ENCODE peak calls at places on chromosomes 11 and 22, in six cellular contexts. One of them, this sample, is unnamed.

GRCh38 chr11:12075291-12075690 is 35.1 kb upstream of the MICAL2 start:
- DNase-seq in hypothalamus: no peak
- DNase-seq in stimulated activated CD8-positive, alpha-beta memory T cell treated with anti-CD3 and anti-CD28 coated beads, Interleukin-15, amount 100 ng/mL, for 4 hours: no peak
- DNase-seq in type B pancreatic cell: no peak
- DNase-seq in brain microvascular endothelial cell: no peak
- DNase-seq in DMS 273 treated with DMSO at 0.1 percent for 48 hours: no peak
- DNase-seq in this sample: no peak

GRCh38 chr22:19887251-19887985 is 32.7 kb upstream of the GNB1L start:
- DNase-seq in hypothalamus: no peak
- DNase-seq in stimulated activated CD8-positive, alpha-beta memory T cell treated with anti-CD3 and anti-CD28 coated beads, Interleukin-15, amount 100 ng/mL, for 4 hours: no peak
- DNase-seq in type B pancreatic cell: no peak
- DNase-seq in brain microvascular endothelial cell: no peak
- DNase-seq in DMS 273 treated with DMSO at 0.1 percent for 48 hours: no peak
- DNase-seq in this sample: no peak

GRCh38 chr11:44614281-44614680 is 48.8 kb downstream of the CD82 start:
- DNase-seq in hypothalamus: no peak
- DNase-seq in stimulated activated CD8-positive, alpha-beta memory T cell treated with anti-CD3 and anti-CD28 coated beads, Interleukin-15, amount 100 ng/mL, for 4 hours: no peak
- DNase-seq in type B pancreatic cell: no peak
- DNase-seq in brain microvascular endothelial cell: no peak
- DNase-seq in DMS 273 treated with DMSO at 0.1 percent for 48 hours: no peak
- DNase-seq in this sample: no peak

GRCh38 chr11:10398525-10398924 is 56.5 kb upstream of the AMPD3 start:
- DNase-seq in hypothalamus: no peak
- DNase-seq in stimulated activated CD8-positive, alpha-beta memory T cell treated with anti-CD3 and anti-CD28 coated beads, Interleukin-15, amount 100 ng/mL, for 4 hours: no peak
- DNase-seq in type B pancreatic cell: no peak
- DNase-seq in brain microvascular endothelial cell: no peak
- DNase-seq in DMS 273 treated with DMSO at 0.1 percent for 48 hours: no peak
- DNase-seq in this sample: no peak

GRCh38 chr11:3162410-3163240 is 2.5 kb downstream of the OSBPL5 start:
- DNase-seq in hypothalamus: no peak
- DNase-seq in stimulated activated CD8-positive, alpha-beta memory T cell treated with anti-CD3 and anti-CD28 coated beads, Interleukin-15, amount 100 ng/mL, for 4 hours: no peak
- DNase-seq in type B pancreatic cell: no peak
- DNase-seq in brain microvascular endothelial cell: no peak
- DNase-seq in DMS 273 treated with DMSO at 0.1 percent for 48 hours: no peak
- DNase-seq in this sample: no peak

GRCh38 chr11:13705710-13706109 is 37.2 kb downstream of the FAR1 start:
- DNase-seq in hypothalamus: no peak
- DNase-seq in stimulated activated CD8-positive, alpha-beta memory T cell treated with anti-CD3 and anti-CD28 coated beads, Interleukin-15, amount 100 ng/mL, for 4 hours: no peak
- DNase-seq in type B pancreatic cell: no peak
- DNase-seq in brain microvascular endothelial cell: no peak
- DNase-seq in DMS 273 treated with DMSO at 0.1 percent for 48 hours: no peak
- DNase-seq in this sample: no peak

GRCh38 chr11:133836076-133836548 is 9.2 kb downstream of the SPATA19 start:
- DNase-seq in hypothalamus: no peak
- DNase-seq in stimulated activated CD8-positive, alpha-beta memory T cell treated with anti-CD3 and anti-CD28 coated beads, Interleukin-15, amount 100 ng/mL, for 4 hours: no peak
- DNase-seq in type B pancreatic cell: no peak
- DNase-seq in brain microvascular endothelial cell: no peak
- DNase-seq in DMS 273 treated with DMSO at 0.1 percent for 48 hours: no peak
- DNase-seq in this sample: no peak

GRCh38 chr11:93591247-93591898 is 48.2 kb upstream of the SMCO4 start:
- DNase-seq in hypothalamus: no peak
- DNase-seq in stimulated activated CD8-positive, alpha-beta memory T cell treated with anti-CD3 and anti-CD28 coated beads, Interleukin-15, amount 100 ng/mL, for 4 hours: no peak
- DNase-seq in type B pancreatic cell: no peak
- DNase-seq in brain microvascular endothelial cell: peak
- DNase-seq in DMS 273 treated with DMSO at 0.1 percent for 48 hours: no peak
- DNase-seq in this sample: peak

GRCh38 chr22:46914916-46915894 is 152.8 kb downstream of the TBC1D22A start:
- DNase-seq in hypothalamus: no peak
- DNase-seq in stimulated activated CD8-positive, alpha-beta memory T cell treated with anti-CD3 and anti-CD28 coated beads, Interleukin-15, amount 100 ng/mL, for 4 hours: no peak
- DNase-seq in type B pancreatic cell: no peak
- DNase-seq in brain microvascular endothelial cell: no peak
- DNase-seq in DMS 273 treated with DMSO at 0.1 percent for 48 hours: no peak
- DNase-seq in this sample: no peak

GRCh38 chr11:73198677-73199076 is 19.4 kb upstream of the P2RY2 start:
- DNase-seq in hypothalamus: no peak
- DNase-seq in stimulated activated CD8-positive, alpha-beta memory T cell treated with anti-CD3 and anti-CD28 coated beads, Interleukin-15, amount 100 ng/mL, for 4 hours: no peak
- DNase-seq in type B pancreatic cell: no peak
- DNase-seq in brain microvascular endothelial cell: peak
- DNase-seq in DMS 273 treated with DMSO at 0.1 percent for 48 hours: no peak
- DNase-seq in this sample: peak

GRCh38 chr11:131137046-131137445 is 220.8 kb upstream of the SNX19 start:
- DNase-seq in hypothalamus: no peak
- DNase-seq in stimulated activated CD8-positive, alpha-beta memory T cell treated with anti-CD3 and anti-CD28 coated beads, Interleukin-15, amount 100 ng/mL, for 4 hours: no peak
- DNase-seq in type B pancreatic cell: no peak
- DNase-seq in brain microvascular endothelial cell: peak
- DNase-seq in DMS 273 treated with DMSO at 0.1 percent for 48 hours: no peak
- DNase-seq in this sample: peak

GRCh38 chr22:20039683-20040325 is 18.9 kb downstream of the TANGO2 start:
- DNase-seq in hypothalamus: no peak
- DNase-seq in stimulated activated CD8-positive, alpha-beta memory T cell treated with anti-CD3 and anti-CD28 coated beads, Interleukin-15, amount 100 ng/mL, for 4 hours: no peak
- DNase-seq in type B pancreatic cell: no peak
- DNase-seq in brain microvascular endothelial cell: no peak
- DNase-seq in DMS 273 treated with DMSO at 0.1 percent for 48 hours: no peak
- DNase-seq in this sample: no peak

GRCh38 chr11:47899801-47900200 is 51.7 kb upstream of the NUP160 start:
- DNase-seq in hypothalamus: no peak
- DNase-seq in stimulated activated CD8-positive, alpha-beta memory T cell treated with anti-CD3 and anti-CD28 coated beads, Interleukin-15, amount 100 ng/mL, for 4 hours: no peak
- DNase-seq in type B pancreatic cell: no peak
- DNase-seq in brain microvascular endothelial cell: no peak
- DNase-seq in DMS 273 treated with DMSO at 0.1 percent for 48 hours: no peak
- DNase-seq in this sample: no peak

GRCh38 chr22:46017166-46017565 is 40.2 kb upstream of the WNT7B start:
- DNase-seq in hypothalamus: no peak
- DNase-seq in stimulated activated CD8-positive, alpha-beta memory T cell treated with anti-CD3 and anti-CD28 coated beads, Interleukin-15, amount 100 ng/mL, for 4 hours: no peak
- DNase-seq in type B pancreatic cell: no peak
- DNase-seq in brain microvascular endothelial cell: no peak
- DNase-seq in DMS 273 treated with DMSO at 0.1 percent for 48 hours: no peak
- DNase-seq in this sample: peak

GRCh38 chr11:110907629-110908028 is 195.4 kb upstream of the ARHGAP20 start:
- DNase-seq in hypothalamus: no peak
- DNase-seq in stimulated activated CD8-positive, alpha-beta memory T cell treated with anti-CD3 and anti-CD28 coated beads, Interleukin-15, amount 100 ng/mL, for 4 hours: no peak
- DNase-seq in type B pancreatic cell: no peak
- DNase-seq in brain microvascular endothelial cell: peak
- DNase-seq in DMS 273 treated with DMSO at 0.1 percent for 48 hours: peak
- DNase-seq in this sample: peak

GRCh38 chr11:132983289-132983688 is 549.0 kb downstream of the OPCML start:
- DNase-seq in hypothalamus: no peak
- DNase-seq in stimulated activated CD8-positive, alpha-beta memory T cell treated with anti-CD3 and anti-CD28 coated beads, Interleukin-15, amount 100 ng/mL, for 4 hours: no peak
- DNase-seq in type B pancreatic cell: no peak
- DNase-seq in brain microvascular endothelial cell: no peak
- DNase-seq in DMS 273 treated with DMSO at 0.1 percent for 48 hours: no peak
- DNase-seq in this sample: no peak

GRCh38 chr22:47328550-47329243 is 566.2 kb downstream of the TBC1D22A start:
- DNase-seq in hypothalamus: no peak
- DNase-seq in stimulated activated CD8-positive, alpha-beta memory T cell treated with anti-CD3 and anti-CD28 coated beads, Interleukin-15, amount 100 ng/mL, for 4 hours: no peak
- DNase-seq in type B pancreatic cell: no peak
- DNase-seq in brain microvascular endothelial cell: peak
- DNase-seq in DMS 273 treated with DMSO at 0.1 percent for 48 hours: no peak
- DNase-seq in this sample: peak

GRCh38 chr11:115181480-115181879 is 322.7 kb downstream of the CADM1 start:
- DNase-seq in hypothalamus: no peak
- DNase-seq in stimulated activated CD8-positive, alpha-beta memory T cell treated with anti-CD3 and anti-CD28 coated beads, Interleukin-15, amount 100 ng/mL, for 4 hours: no peak
- DNase-seq in type B pancreatic cell: no peak
- DNase-seq in brain microvascular endothelial cell: no peak
- DNase-seq in DMS 273 treated with DMSO at 0.1 percent for 48 hours: no peak
- DNase-seq in this sample: no peak

GRCh38 chr11:122882809-122883681 is 486 bp downstream of the JHY start:
- DNase-seq in hypothalamus: no peak
- DNase-seq in stimulated activated CD8-positive, alpha-beta memory T cell treated with anti-CD3 and anti-CD28 coated beads, Interleukin-15, amount 100 ng/mL, for 4 hours: peak
- DNase-seq in type B pancreatic cell: peak
- DNase-seq in brain microvascular endothelial cell: peak
- DNase-seq in DMS 273 treated with DMSO at 0.1 percent for 48 hours: no peak
- DNase-seq in this sample: peak

GRCh38 chr11:58575377-58576020 is at the start of gene LPXN:
- DNase-seq in hypothalamus: no peak
- DNase-seq in stimulated activated CD8-positive, alpha-beta memory T cell treated with anti-CD3 and anti-CD28 coated beads, Interleukin-15, amount 100 ng/mL, for 4 hours: no peak
- DNase-seq in type B pancreatic cell: no peak
- DNase-seq in brain microvascular endothelial cell: peak
- DNase-seq in DMS 273 treated with DMSO at 0.1 percent for 48 hours: no peak
- DNase-seq in this sample: peak

GRCh38 chr22:23166841-23167610 is 13.3 kb upstream of the BCR start:
- DNase-seq in hypothalamus: no peak
- DNase-seq in stimulated activated CD8-positive, alpha-beta memory T cell treated with anti-CD3 and anti-CD28 coated beads, Interleukin-15, amount 100 ng/mL, for 4 hours: no peak
- DNase-seq in type B pancreatic cell: no peak
- DNase-seq in brain microvascular endothelial cell: no peak
- DNase-seq in DMS 273 treated with DMSO at 0.1 percent for 48 hours: no peak
- DNase-seq in this sample: no peak

GRCh38 chr11:80698646-80699045 is 1257.8 kb upstream of the TENM4 start:
- DNase-seq in hypothalamus: no peak
- DNase-seq in stimulated activated CD8-positive, alpha-beta memory T cell treated with anti-CD3 and anti-CD28 coated beads, Interleukin-15, amount 100 ng/mL, for 4 hours: no peak
- DNase-seq in type B pancreatic cell: no peak
- DNase-seq in brain microvascular endothelial cell: no peak
- DNase-seq in DMS 273 treated with DMSO at 0.1 percent for 48 hours: no peak
- DNase-seq in this sample: no peak

GRCh38 chr11:70662691-70663098 is 264.4 kb downstream of the CTTN start:
- DNase-seq in hypothalamus: no peak
- DNase-seq in stimulated activated CD8-positive, alpha-beta memory T cell treated with anti-CD3 and anti-CD28 coated beads, Interleukin-15, amount 100 ng/mL, for 4 hours: no peak
- DNase-seq in type B pancreatic cell: no peak
- DNase-seq in brain microvascular endothelial cell: no peak
- DNase-seq in DMS 273 treated with DMSO at 0.1 percent for 48 hours: no peak
- DNase-seq in this sample: no peak

GRCh38 chr11:129637473-129637872 is 178.2 kb upstream of the TMEM45B start:
- DNase-seq in hypothalamus: no peak
- DNase-seq in stimulated activated CD8-positive, alpha-beta memory T cell treated with anti-CD3 and anti-CD28 coated beads, Interleukin-15, amount 100 ng/mL, for 4 hours: no peak
- DNase-seq in type B pancreatic cell: no peak
- DNase-seq in brain microvascular endothelial cell: peak
- DNase-seq in DMS 273 treated with DMSO at 0.1 percent for 48 hours: no peak
- DNase-seq in this sample: peak

GRCh38 chr11:61949169-61950034 is 749 bp upstream of the BEST1 start:
- DNase-seq in hypothalamus: peak
- DNase-seq in stimulated activated CD8-positive, alpha-beta memory T cell treated with anti-CD3 and anti-CD28 coated beads, Interleukin-15, amount 100 ng/mL, for 4 hours: no peak
- DNase-seq in type B pancreatic cell: no peak
- DNase-seq in brain microvascular endothelial cell: peak
- DNase-seq in DMS 273 treated with DMSO at 0.1 percent for 48 hours: peak
- DNase-seq in this sample: peak

GRCh38 chr22:47111626-47112373 is 349.4 kb downstream of the TBC1D22A start:
- DNase-seq in hypothalamus: no peak
- DNase-seq in stimulated activated CD8-positive, alpha-beta memory T cell treated with anti-CD3 and anti-CD28 coated beads, Interleukin-15, amount 100 ng/mL, for 4 hours: no peak
- DNase-seq in type B pancreatic cell: no peak
- DNase-seq in brain microvascular endothelial cell: peak
- DNase-seq in DMS 273 treated with DMSO at 0.1 percent for 48 hours: no peak
- DNase-seq in this sample: no peak

GRCh38 chr22:47205081-47205491 is 442.6 kb downstream of the TBC1D22A start:
- DNase-seq in hypothalamus: no peak
- DNase-seq in stimulated activated CD8-positive, alpha-beta memory T cell treated with anti-CD3 and anti-CD28 coated beads, Interleukin-15, amount 100 ng/mL, for 4 hours: no peak
- DNase-seq in type B pancreatic cell: no peak
- DNase-seq in brain microvascular endothelial cell: no peak
- DNase-seq in DMS 273 treated with DMSO at 0.1 percent for 48 hours: no peak
- DNase-seq in this sample: no peak

GRCh38 chr11:20790622-20791021 is 121.2 kb downstream of the NELL1 start:
- DNase-seq in hypothalamus: no peak
- DNase-seq in stimulated activated CD8-positive, alpha-beta memory T cell treated with anti-CD3 and anti-CD28 coated beads, Interleukin-15, amount 100 ng/mL, for 4 hours: no peak
- DNase-seq in type B pancreatic cell: no peak
- DNase-seq in brain microvascular endothelial cell: no peak
- DNase-seq in DMS 273 treated with DMSO at 0.1 percent for 48 hours: no peak
- DNase-seq in this sample: no peak

GRCh38 chr22:34414467-34415440 is 494.5 kb upstream of the LARGE1 start:
- DNase-seq in hypothalamus: no peak
- DNase-seq in stimulated activated CD8-positive, alpha-beta memory T cell treated with anti-CD3 and anti-CD28 coated beads, Interleukin-15, amount 100 ng/mL, for 4 hours: no peak
- DNase-seq in type B pancreatic cell: peak
- DNase-seq in brain microvascular endothelial cell: no peak
- DNase-seq in DMS 273 treated with DMSO at 0.1 percent for 48 hours: peak
- DNase-seq in this sample: peak

GRCh38 chr11:64608636-64609035 is 17.6 kb downstream of the SLC22A12 start:
- DNase-seq in hypothalamus: no peak
- DNase-seq in stimulated activated CD8-positive, alpha-beta memory T cell treated with anti-CD3 and anti-CD28 coated beads, Interleukin-15, amount 100 ng/mL, for 4 hours: no peak
- DNase-seq in type B pancreatic cell: no peak
- DNase-seq in brain microvascular endothelial cell: no peak
- DNase-seq in DMS 273 treated with DMSO at 0.1 percent for 48 hours: no peak
- DNase-seq in this sample: no peak

GRCh38 chr11:1574256-1575242 is 2.5 kb upstream of the DUSP8 start:
- DNase-seq in hypothalamus: no peak
- DNase-seq in stimulated activated CD8-positive, alpha-beta memory T cell treated with anti-CD3 and anti-CD28 coated beads, Interleukin-15, amount 100 ng/mL, for 4 hours: no peak
- DNase-seq in type B pancreatic cell: peak
- DNase-seq in brain microvascular endothelial cell: no peak
- DNase-seq in DMS 273 treated with DMSO at 0.1 percent for 48 hours: no peak
- DNase-seq in this sample: no peak

GRCh38 chr22:36417281-36417686 is 29.5 kb upstream of the MYH9 start:
- DNase-seq in hypothalamus: no peak
- DNase-seq in stimulated activated CD8-positive, alpha-beta memory T cell treated with anti-CD3 and anti-CD28 coated beads, Interleukin-15, amount 100 ng/mL, for 4 hours: no peak
- DNase-seq in type B pancreatic cell: no peak
- DNase-seq in brain microvascular endothelial cell: no peak
- DNase-seq in DMS 273 treated with DMSO at 0.1 percent for 48 hours: no peak
- DNase-seq in this sample: peak

GRCh38 chr11:93323747-93324146 is 6.8 kb upstream of the DEUP1 start:
- DNase-seq in hypothalamus: no peak
- DNase-seq in stimulated activated CD8-positive, alpha-beta memory T cell treated with anti-CD3 and anti-CD28 coated beads, Interleukin-15, amount 100 ng/mL, for 4 hours: no peak
- DNase-seq in type B pancreatic cell: no peak
- DNase-seq in brain microvascular endothelial cell: no peak
- DNase-seq in DMS 273 treated with DMSO at 0.1 percent for 48 hours: no peak
- DNase-seq in this sample: no peak